ENCODE peak calls at places on chromosome 17, in eight cellular contexts. E is uterus; U is stomach; W is lung; R is prostate gland; C is Peyer's patch; A is CD8-positive, alpha-beta T cell; Z is hepatocyte. D is an unnamed sample.
A peak's percentile ranks its signal among the peaks of the same experiment; 100 is the strongest.

GRCh38 chr17:31550389-31551056 is 159.0 kb downstream of the RAB11FIP4 start:
- DNase-seq in E (no peak), U (no peak), W (no peak), R (no peak), C (no peak), A (no peak), Z (peak; percentile 41), D (no peak)

GRCh38 chr17:2030779-2031163 is 818 bp downstream of the DPH1 start:
- DNase-seq in E (peak; percentile 26), U (no peak), W (no peak), R (no peak), C (no peak), A (no peak), Z (no peak), D (peak; percentile 71)

GRCh38 chr17:54426287-54426886 is 474.3 kb upstream of the TOM1L1 start:
- DNase-seq in E (no peak), U (no peak), W (no peak), R (no peak), C (no peak), A (no peak), Z (peak; percentile 53), D (no peak)

GRCh38 chr17:1347681-1348318 is 52.2 kb downstream of the YWHAE start:
- DNase-seq in E (no peak), U (peak; percentile 47), W (no peak), R (peak; percentile 58), C (no peak), A (no peak), Z (peak; percentile 45), D (no peak)

GRCh38 chr17:29682987-29683386 is 60.3 kb upstream of the CORO6 start:
- DNase-seq in E (no peak), U (no peak), W (no peak), R (no peak), C (no peak), A (no peak), Z (no peak), D (no peak)

GRCh38 chr17:75338335-75338734 is 49.1 kb upstream of the SLC25A19 start:
- DNase-seq in E (no peak), U (no peak), W (no peak), R (no peak), C (no peak), A (no peak), Z (no peak), D (no peak)

GRCh38 chr17:43851744-43852143 is 4.8 kb downstream of the CD300LG start:
- DNase-seq in E (no peak), U (no peak), W (no peak), R (no peak), C (no peak), A (no peak), Z (no peak), D (no peak)

GRCh38 chr17:79833744-79834574 is 5.3 kb downstream of the CBX4 start:
- DNase-seq in E (no peak), U (no peak), W (no peak), R (no peak), C (no peak), A (no peak), Z (no peak), D (peak; percentile 77)

GRCh38 chr17:75558666-75559530 is 28.7 kb upstream of the MYO15B start:
- DNase-seq in E (no peak), U (peak; percentile 59), W (no peak), R (no peak), C (no peak), A (no peak), Z (no peak), D (no peak)

GRCh38 chr17:65916425-65916824 is 275.5 kb downstream of the CEP112 start:
- DNase-seq in E (no peak), U (no peak), W (no peak), R (no peak), C (no peak), A (no peak), Z (no peak), D (no peak)

GRCh38 chr17:15456972-15457722 is 10.3 kb downstream of the CDRT4 start:
- DNase-seq in E (peak; percentile 70), U (no peak), W (peak; percentile 51), R (no peak), C (no peak), A (no peak), Z (peak; percentile 82), D (no peak)

GRCh38 chr17:14950216-14950615 is 314.9 kb downstream of the PMP22 start:
- DNase-seq in E (no peak), U (no peak), W (no peak), R (no peak), C (no peak), A (no peak), Z (no peak), D (no peak)

GRCh38 chr17:78255029-78255656 is 23.7 kb downstream of the TMEM235 start:
- DNase-seq in E (no peak), U (no peak), W (no peak), R (no peak), C (no peak), A (no peak), Z (no peak), D (no peak)

GRCh38 chr17:44775136-44775837 is 16.5 kb downstream of the ADAM11 start:
- DNase-seq in E (no peak), U (peak; percentile 97), W (peak; percentile 98), R (peak; percentile 97), C (peak; percentile 98), A (peak; percentile 98), Z (no peak), D (peak; percentile 99)

GRCh38 chr17:15502315-15503112 is 35.1 kb upstream of the CDRT4 start:
- DNase-seq in E (peak; percentile 94), U (peak; percentile 80), W (peak; percentile 86), R (peak; percentile 84), C (peak; percentile 64), A (peak; percentile 52), Z (peak; percentile 92), D (no peak)

GRCh38 chr17:80468781-80469533 is 7.5 kb downstream of the NPTX1 start:
- DNase-seq in E (no peak), U (no peak), W (no peak), R (no peak), C (no peak), A (no peak), Z (no peak), D (no peak)

GRCh38 chr17:2189231-2189630 is 114.4 kb downstream of the SMG6 start:
- DNase-seq in E (no peak), U (no peak), W (no peak), R (no peak), C (no peak), A (no peak), Z (no peak), D (no peak)

GRCh38 chr17:19800571-19800970 is 52.5 kb upstream of the ALDH3A1 start:
- DNase-seq in E (no peak), U (no peak), W (no peak), R (no peak), C (no peak), A (no peak), Z (no peak), D (no peak)

GRCh38 chr17:8832711-8833352 is 33.7 kb upstream of the MFSD6L start:
- DNase-seq in E (no peak), U (no peak), W (no peak), R (no peak), C (no peak), A (peak; percentile 3), Z (peak; percentile 32), D (no peak)

GRCh38 chr17:76683011-76683755 is 27.6 kb downstream of the MXRA7 start:
- DNase-seq in E (no peak), U (no peak), W (no peak), R (no peak), C (no peak), A (no peak), Z (no peak), D (no peak)
- TF ChIP-seq CTCF in E (no peak), U (no peak), W (no peak), R (no peak), C (no peak), A (no peak), Z (peak; percentile 5), D (peak; percentile 5)

DNA sequence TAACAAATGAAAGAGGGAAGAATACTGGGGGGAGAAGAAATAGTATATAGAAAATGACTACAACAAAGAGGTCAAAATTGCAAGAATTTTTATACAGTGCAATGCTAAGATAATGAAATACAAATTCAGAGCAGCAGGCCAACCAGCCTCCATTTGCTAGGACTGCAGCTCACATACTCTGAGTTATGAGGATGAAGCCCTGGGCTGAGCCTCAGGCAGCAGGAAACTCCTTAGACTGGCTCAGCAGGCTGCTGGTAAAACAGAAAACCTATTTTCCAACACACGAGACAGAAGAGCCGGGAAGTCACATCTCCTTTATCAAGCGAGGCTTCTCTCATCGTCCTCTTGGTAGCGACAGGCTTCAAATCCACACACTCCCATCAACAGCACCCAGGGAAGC is 296.5 kb downstream of the SLC39A11 start:
- DNase-seq in E (no peak), U (no peak), W (no peak), R (no peak), C (no peak), A (no peak), Z (no peak), D (no peak)
- H3K9me3 ChIP-seq in E (no peaks in the 10 kb centered on the region), U (peaks cover 70% of the 10 kb centered on the region), W (no peaks in the 10 kb centered on the region), R (no peaks in the 10 kb centered on the region), C (peaks cover 7% of the 10 kb centered on the region), A (peaks cover 4% of the 10 kb centered on the region), Z (no peaks in the 10 kb centered on the region), D (peaks cover 3% of the 10 kb centered on the region)

DNA sequence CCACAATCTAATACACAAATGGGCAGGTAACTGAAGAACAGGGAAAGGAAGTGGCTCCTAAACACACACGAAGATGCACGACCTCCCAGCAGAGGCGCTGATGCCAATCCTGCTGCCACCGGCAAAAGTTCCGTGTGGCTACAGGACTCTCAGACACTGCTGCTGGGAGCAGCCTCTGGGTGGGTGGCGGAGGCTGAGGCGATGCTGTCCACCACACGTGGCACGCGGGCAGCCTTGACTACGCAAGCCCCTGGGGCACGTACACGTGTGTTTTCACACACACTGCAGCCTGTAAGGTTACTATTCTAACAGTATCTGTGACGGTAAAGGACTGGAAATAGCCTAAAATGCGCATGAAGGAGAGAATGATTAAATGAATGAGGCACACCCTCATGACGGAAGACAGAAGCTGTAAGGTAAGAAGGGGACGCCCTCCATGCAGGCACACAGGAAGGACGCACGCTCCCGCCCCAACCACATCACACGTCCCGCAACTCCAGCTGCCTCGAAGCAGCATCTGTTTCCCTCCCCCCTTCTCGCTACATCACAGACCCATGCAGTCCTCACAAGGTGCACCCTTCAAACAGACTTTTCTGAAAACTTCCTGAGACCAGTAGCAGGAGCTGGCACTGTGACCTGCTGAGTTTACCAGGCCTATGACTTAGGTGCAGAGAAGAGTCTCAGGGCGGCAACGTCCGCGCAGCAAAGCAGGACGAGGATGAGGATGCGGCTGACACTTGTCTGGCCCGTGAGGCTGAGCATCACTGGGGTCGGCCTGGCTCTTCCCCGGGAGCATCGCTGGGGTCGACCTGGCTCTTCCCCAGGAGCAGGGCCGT is 28.7 kb upstream of the FASN start:
- DNase-seq in E (no peak), U (no peak), W (no peak), R (no peak), C (peak; percentile 68), A (peak; percentile 74), Z (no peak), D (no peak)
- TF ChIP-seq CTCF in E (no peak), U (no peak), W (no peak), R (no peak), C (no peak), A (peak; percentile 40), Z (no peak), D (no peak)

DNA sequence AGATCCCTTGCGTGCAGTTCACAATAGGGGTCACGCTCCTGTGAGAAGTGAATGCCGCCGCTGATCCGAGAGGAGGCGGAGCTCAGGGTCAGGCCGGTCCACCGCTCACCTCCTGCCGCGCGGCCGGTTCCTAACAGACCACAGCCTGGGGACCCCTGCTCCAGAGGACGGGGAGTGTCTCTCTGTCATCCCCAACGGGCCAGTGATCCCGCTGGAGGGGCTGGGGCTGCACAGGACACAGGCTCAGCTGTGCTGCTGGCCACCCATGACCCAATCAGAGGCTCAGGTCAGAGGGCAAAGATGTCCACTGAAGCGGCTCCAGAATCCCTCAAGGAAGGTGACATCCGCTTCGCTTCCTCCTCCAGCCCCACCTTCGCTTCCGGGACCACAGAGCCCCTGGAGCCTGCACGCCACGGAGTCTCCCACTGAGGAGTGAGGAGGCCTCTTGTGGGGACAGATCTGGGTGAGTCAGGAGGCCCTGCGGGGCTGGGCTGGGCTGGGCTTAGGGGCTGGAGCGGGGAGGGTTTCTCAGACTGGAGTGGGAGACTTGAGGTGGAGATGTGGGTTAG is 115.4 kb downstream of the METRNL start:
- DNase-seq in E (no peak), U (no peak), W (no peak), R (no peak), C (peak; percentile 11), A (no peak), Z (no peak), D (peak; percentile 58)
- H3K9me3 ChIP-seq in E (no peaks in the 10 kb centered on the region), U (no peaks in the 10 kb centered on the region), W (no peaks in the 10 kb centered on the region), R (no peaks in the 10 kb centered on the region), C (no peaks in the 10 kb centered on the region), A (no peaks in the 10 kb centered on the region), Z (no peaks in the 10 kb centered on the region), D (no peaks in the 10 kb centered on the region)

D was measured in RWPE2.